ENCODE peak calls at places on chromosomes 16 and 17, in eight cellular contexts. V is BE2C; Q is psoas muscle; A is left ventricle myocardium inferior; N is mesenchymal stem cell; X is tibial artery; F is CD8-positive, alpha-beta memory T cell; U is ascending aorta. P is an unnamed sample. For H3K4me1, the result is how much of the 10 kb centered on the place peaks cover.

GRCh38 chr16:75433732-75434413 is 570 bp upstream of the CFDP1 start:
- DNase-seq in U (peak), A (no peak), F (no peak), X (peak), Q (no peak), V (peak), N (peak), P (peak)

GRCh38 chr16:27335349-27336052 is 21.7 kb downstream of the IL4R start:
- DNase-seq in U (no peak), N (peak), X (no peak), Q (no peak), V (no peak), A (no peak), F (no peak), P (no peak)

GRCh38 chr17:48927978-48928716 is 16.5 kb downstream of the SNF8 start:
- DNase-seq in V (no peak), N (no peak), X (no peak), F (no peak), A (no peak), Q (no peak), U (no peak), P (no peak)

GRCh38 chr17:78010759-78011158 is 52.3 kb downstream of the TNRC6C start:
- DNase-seq in V (no peak), A (no peak), Q (no peak), X (no peak), F (no peak), U (no peak), N (no peak), P (no peak)

GRCh38 chr16:81457326-81458133 is 12.9 kb downstream of the CMIP start:
- DNase-seq in F (no peak), V (no peak), A (no peak), N (peak), U (no peak), X (no peak), Q (no peak), P (no peak)

GRCh38 chr17:206941-207560 is 25.6 kb upstream of the DOC2B start:
- DNase-seq in F (no peak), U (no peak), A (no peak), V (no peak), X (no peak), Q (no peak), N (no peak), P (no peak)

GRCh38 chr17:76472726-76473125 is 5.3 kb downstream of the AANAT start:
- DNase-seq in N (no peak), U (no peak), X (no peak), Q (no peak), F (no peak), A (no peak), V (no peak), P (no peak)

GRCh38 chr17:39110435-39111136 is 40.9 kb downstream of the PLXDC1 start:
- DNase-seq in U (no peak), A (no peak), F (no peak), V (no peak), N (no peak), Q (no peak), X (no peak), P (peak)

GRCh38 chr17:65039349-65039988 is 17.1 kb downstream of the GNA13 start:
- DNase-seq in A (no peak), V (no peak), X (no peak), U (no peak), N (no peak), Q (no peak), F (no peak), P (no peak)

GRCh38 chr16:78837706-78838105 is 738.3 kb downstream of the WWOX start:
- DNase-seq in F (no peak), N (no peak), V (no peak), Q (no peak), A (no peak), U (no peak), X (no peak), P (no peak)

GRCh38 chr16:13453325-13453724 is 466.6 kb upstream of the ERCC4 start:
- DNase-seq in U (no peak), F (no peak), X (no peak), V (peak), A (no peak), Q (no peak), N (no peak), P (no peak)

GRCh38 chr17:47789611-47790520 is 31.7 kb downstream of the OSBPL7 start:
- DNase-seq in N (peak), V (peak), Q (peak), F (peak), U (no peak), X (no peak), A (peak), P (peak)

GRCh38 chr16:87686697-87687570 is 78.9 kb downstream of the KLHDC4 start:
- DNase-seq in X (no peak), F (no peak), A (no peak), N (no peak), V (peak), Q (no peak), U (no peak), P (no peak)

GRCh38 chr17:57557793-57558681 is 187.1 kb downstream of the CCDC182 start:
- DNase-seq in F (no peak), X (no peak), N (peak), V (no peak), U (peak), A (no peak), Q (no peak), P (no peak)

GRCh38 chr17:3718251-3718650 is 5.5 kb upstream of the HASPIN start:
- DNase-seq in F (no peak), X (no peak), Q (no peak), V (no peak), A (no peak), U (no peak), N (peak), P (no peak)

GRCh38 chr16:31032736-31033708 is at the start of gene STX4:
- DNase-seq in V (peak), X (peak), A (peak), U (peak), N (peak), Q (peak), F (peak), P (peak)

GRCh38 chr16:85480727-85481101 is 132.4 kb upstream of the GSE1 start:
- DNase-seq in V (peak), U (no peak), Q (no peak), F (no peak), X (no peak), A (no peak), N (no peak), P (no peak)

GRCh38 chr17:63946440-63947363 is 14.6 kb upstream of the CD79B start:
- DNase-seq in V (peak), A (no peak), F (peak), U (no peak), N (peak), X (no peak), Q (peak), P (peak)

GRCh38 chr16:19228057-19228456 is 57.5 kb upstream of the CLEC19A start:
- DNase-seq in Q (no peak), F (no peak), U (peak), X (no peak), A (no peak), V (no peak), N (no peak), P (no peak)

GRCh38 chr17:31412511-31412910 is 21.0 kb downstream of the RAB11FIP4 start:
- DNase-seq in F (no peak), U (no peak), N (no peak), A (no peak), Q (no peak), V (no peak), X (no peak), P (no peak)

GRCh38 chr17:31687505-31688126 is 171.4 kb downstream of the COPRS start:
- DNase-seq in U (peak), A (no peak), X (no peak), V (no peak), N (no peak), F (no peak), Q (no peak), P (no peak)

GRCh38 chr16:57781741-57782606 is 20.3 kb downstream of the KIFC3 start:
- DNase-seq in Q (no peak), U (no peak), A (no peak), X (no peak), F (no peak), V (no peak), N (peak), P (no peak)

GRCh38 chr16:67672739-67673662 is 6.4 kb downstream of the C16orf86 start:
- DNase-seq in U (peak), Q (peak), N (peak), F (peak), A (peak), X (peak), V (peak), P (peak)

GRCh38 chr16:10521681-10522274 is 58.6 kb downstream of the EMP2 start:
- DNase-seq in N (peak), A (no peak), F (peak), V (peak), Q (peak), U (peak), X (peak), P (peak)

GRCh38 chr17:78933025-78933958 is 8.1 kb upstream of the TIMP2 start:
- DNase-seq in U (peak), A (peak), X (peak), F (peak), Q (peak), V (no peak), N (peak), P (peak)

GRCh38 chr17:3033248-3033640 is 30.2 kb downstream of the OR1D5 start:
- DNase-seq in X (no peak), F (no peak), N (no peak), Q (no peak), V (no peak), A (no peak), U (no peak), P (no peak)

GRCh38 chr17:80175411-80175810 is 5.6 kb downstream of the CARD14 start:
- DNase-seq in U (no peak), Q (no peak), X (no peak), A (no peak), N (peak), V (no peak), F (no peak), P (peak)

GRCh38 chr17:35022536-35023063 is 40.9 kb downstream of the RFFL start:
- DNase-seq in N (peak), V (no peak), U (peak), Q (peak), A (peak), F (peak), X (peak), P (peak)

GRCh38 chr17:57561072-57561861 is 183.8 kb downstream of the CCDC182 start:
- DNase-seq in A (no peak), V (no peak), X (no peak), Q (no peak), N (no peak), F (no peak), U (no peak), P (no peak)

GRCh38 chr17:62119373-62119772 is 54.3 kb upstream of the MED13 start:
- DNase-seq in X (no peak), U (no peak), N (no peak), Q (no peak), F (no peak), A (no peak), V (no peak), P (no peak)

GRCh38 chr16:67357561-67357960 is 30.9 kb downstream of the LRRC36 start:
- DNase-seq in F (no peak), Q (no peak), U (no peak), X (no peak), V (no peak), N (no peak), A (no peak), P (no peak)

GRCh38 chr16:5003211-5003610 is 30.5 kb downstream of the NAGPA start:
- DNase-seq in X (no peak), U (no peak), A (no peak), N (no peak), F (no peak), Q (no peak), V (no peak), P (no peak)

DNA sequence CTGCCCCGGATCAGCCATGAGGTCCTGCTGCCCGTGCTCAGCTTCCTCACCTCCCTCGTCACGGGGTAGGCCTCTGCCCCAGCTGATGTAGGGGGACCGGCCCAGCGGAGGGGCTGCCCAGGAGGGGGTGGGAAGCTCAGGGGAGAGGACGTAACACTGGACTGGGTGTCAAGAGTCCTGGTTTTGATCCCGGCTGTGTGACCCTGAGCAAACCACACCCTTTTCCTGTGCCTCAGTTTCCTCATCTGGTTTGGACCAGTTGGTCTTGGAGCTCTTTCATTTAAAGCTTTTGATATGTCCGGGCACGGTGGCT is 6.6 kb downstream of the WDR81 start:
- DNase-seq in Q (no peak), N (no peak), F (no peak), V (no peak), X (no peak), U (no peak), A (no peak), P (no peak)
- H3K4me1 ChIP-seq in Q (under half), N (under half), F (under half), V (under half), X (under half), U (under half), A (half or more), P (half or more)

GRCh38 chr17:42009170-42009569 is 8.1 kb downstream of the DNAJC7 start:
- DNase-seq in N (no peak), A (no peak), U (no peak), X (no peak), F (no peak), Q (no peak), V (no peak), P (no peak)
- H3K4me1 ChIP-seq in N (under half), A (half or more), U (under half), X (under half), F (under half), Q (half or more), V (under half), P (half or more)

DNA sequence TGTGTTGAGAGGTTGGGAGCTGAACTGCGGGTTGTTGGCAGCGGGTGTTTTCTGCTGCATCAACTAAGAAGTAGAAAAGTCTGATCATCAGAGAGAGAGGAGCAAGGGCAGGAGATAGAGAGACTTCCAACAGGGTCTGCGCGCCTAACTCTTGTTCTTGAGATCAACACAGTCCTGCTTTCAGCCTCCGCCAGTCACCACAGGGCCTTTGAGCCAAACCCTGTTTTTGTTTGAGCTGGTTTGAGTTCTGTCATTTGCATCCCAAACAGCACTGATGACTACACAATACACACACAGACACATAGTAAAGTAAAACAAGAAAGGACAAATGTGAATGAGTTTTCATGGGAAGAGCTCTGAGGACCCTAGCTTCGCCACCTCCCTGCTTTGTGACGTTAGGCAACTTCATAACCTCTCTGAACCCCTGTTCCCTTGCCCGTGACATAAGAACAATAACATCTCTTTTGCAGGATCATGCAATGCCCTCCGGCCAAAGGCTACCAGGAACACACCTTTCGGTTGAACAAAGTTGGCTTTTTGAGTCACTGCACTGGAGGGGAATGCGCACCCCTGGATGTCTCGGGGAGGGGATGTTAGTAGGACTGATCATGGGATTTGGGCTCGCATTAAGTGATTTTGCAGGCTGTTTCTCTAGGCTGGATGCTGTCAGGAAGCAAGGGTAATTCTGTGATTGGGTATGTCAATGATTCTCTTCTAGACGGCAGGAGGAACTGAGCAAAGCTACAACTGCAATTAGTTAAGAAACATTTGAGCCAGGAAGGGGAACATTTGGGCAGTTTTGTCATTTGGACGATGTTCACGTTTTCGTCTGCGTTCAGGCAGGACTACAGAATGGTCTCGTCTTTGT is 92.3 kb downstream of the C16orf78 start:
- DNase-seq in Q (peak), F (no peak), A (no peak), V (no peak), U (no peak), X (no peak), N (no peak), P (peak)
- H3K4me1 ChIP-seq in Q (under half), F (under half), A (under half), V (under half), U (under half), X (under half), N (under half), P (under half)

DNA sequence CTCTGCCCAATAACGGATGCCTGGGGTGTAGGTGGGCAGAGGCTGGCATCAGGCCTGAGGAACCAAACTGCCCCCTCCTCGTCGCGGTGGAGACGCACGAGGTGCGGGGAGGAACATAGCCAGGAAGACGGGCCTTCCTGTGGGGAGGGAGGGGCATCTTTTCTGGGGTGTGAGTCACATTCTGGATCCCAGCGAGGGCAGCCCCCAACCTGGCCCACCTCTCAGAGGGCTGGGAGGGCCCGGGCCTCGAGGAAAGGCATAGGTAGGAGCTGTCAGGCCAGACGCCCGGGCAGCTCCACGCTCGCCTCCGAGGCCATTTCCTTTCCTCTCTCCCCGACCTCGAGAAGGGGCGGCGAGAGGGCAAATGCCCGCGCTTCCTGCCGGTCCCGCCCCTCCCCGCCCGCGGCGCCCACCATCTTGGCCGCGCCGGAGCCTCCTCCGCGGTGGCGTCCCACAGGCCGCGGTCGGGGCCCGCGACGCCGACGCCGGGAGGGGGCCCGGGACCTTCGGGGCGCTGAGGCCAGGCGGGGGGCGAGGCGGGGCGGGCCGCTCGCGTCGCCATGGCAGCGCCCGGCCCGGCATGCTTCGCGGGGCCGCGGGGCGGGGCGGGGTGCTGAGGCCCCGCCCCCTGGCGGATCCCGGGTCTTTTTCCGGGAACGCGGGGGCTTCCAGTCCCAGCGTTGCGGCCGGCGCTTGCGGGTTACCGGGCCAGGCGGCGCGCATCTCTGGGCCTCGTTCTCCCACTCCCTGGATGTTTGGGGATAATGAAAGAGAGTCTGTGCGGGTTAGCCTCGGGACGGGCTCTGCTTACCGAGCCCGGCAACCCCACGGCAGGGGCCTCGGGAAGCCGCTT is 13.2 kb downstream of the RAI1 start:
- DNase-seq in V (peak), Q (peak), N (peak), F (peak), X (peak), A (peak), U (peak), P (peak)
- H3K4me1 ChIP-seq in V (under half), Q (half or more), N (half or more), F (half or more), X (half or more), A (half or more), U (under half), P (half or more)

DNA sequence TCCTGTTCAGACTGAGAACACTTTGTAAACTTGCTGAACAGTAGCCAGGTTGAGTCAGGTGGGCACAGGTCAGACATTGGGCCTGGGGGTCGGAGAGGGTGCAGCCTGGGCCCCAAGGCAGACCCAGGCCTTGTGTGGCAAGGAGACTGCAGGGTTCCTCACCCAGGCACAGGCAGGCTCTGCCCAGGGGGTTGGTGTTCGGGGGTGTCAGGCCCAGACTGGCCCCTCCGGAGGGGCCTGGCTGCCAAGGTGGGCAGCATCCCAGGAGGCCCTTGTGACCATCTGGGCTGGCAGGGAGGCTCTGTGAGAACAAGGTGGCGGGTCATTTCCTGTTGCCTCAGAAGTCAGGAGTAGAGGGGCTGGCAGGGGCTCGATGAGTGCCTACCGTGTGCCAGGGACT is 585 bp upstream of the MYO15A start:
- DNase-seq in F (no peak), N (no peak), A (no peak), U (no peak), X (no peak), Q (no peak), V (no peak), P (no peak)
- H3K4me1 ChIP-seq in F (under half), N (under half), A (under half), U (under half), X (under half), Q (under half), V (under half), P (under half)

DNA sequence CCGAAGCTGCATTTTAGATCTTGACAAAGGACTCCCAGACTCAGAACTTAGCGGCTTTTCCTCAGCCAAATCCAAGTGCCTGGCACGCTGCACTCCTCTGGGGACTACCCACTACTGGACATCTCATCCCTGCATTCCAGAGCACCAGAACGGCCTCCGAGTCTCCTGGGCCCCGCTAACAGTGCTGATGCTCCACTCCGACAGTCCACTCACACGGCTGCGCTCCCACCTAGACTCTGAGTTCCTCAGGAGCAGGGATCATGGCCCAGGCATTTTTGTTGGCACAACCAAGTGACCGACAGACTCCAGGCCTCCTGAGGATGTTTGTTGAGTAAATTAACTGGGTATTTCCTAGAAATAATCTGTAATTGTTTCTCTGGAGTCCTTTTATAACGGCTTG is 79.1 kb downstream of the NDEL1 start:
- DNase-seq in U (no peak), A (no peak), X (no peak), N (no peak), F (no peak), V (no peak), Q (no peak), P (no peak)
- H3K4me1 ChIP-seq in U (under half), A (under half), X (under half), N (under half), F (under half), V (under half), Q (under half), P (under half)

GRCh38 chr17:40556884-40557414 is 8.3 kb downstream of the CCR7 start:
- DNase-seq in N (peak), A (peak), U (peak), V (peak), F (no peak), X (no peak), Q (peak), P (peak)
- H3K4me1 ChIP-seq in N (under half), A (half or more), U (under half), V (under half), F (half or more), X (half or more), Q (under half), P (under half)

GRCh38 chr17:27543464-27543856 is 87.2 kb downstream of the KSR1 start:
- DNase-seq in U (no peak), V (no peak), Q (no peak), X (no peak), A (no peak), F (no peak), N (no peak), P (no peak)
- H3K4me1 ChIP-seq in U (under half), V (under half), Q (under half), X (under half), A (under half), F (under half), N (half or more), P (half or more)

P was measured in stomach.